ENCODE peak calls at places on chromosome 22, in nine cellular contexts. B is astrocyte; W is cardiac muscle cell; P is CD8-positive, alpha-beta T cell; Q is iPS DF 6.9; Z is ovary; J is prostate gland; G is Panc1; U is right atrium auricular region. N is an unnamed sample.

GRCh38 chr22:45418056-45418769 is 4.7 kb downstream of the RIBC2 start:
- DNase-seq in B (no peak), W (no peak), P (no peak), Q (no peak), Z (no peak), J (no peak), G (no peak), U (no peak), N (no peak)

GRCh38 chr22:49243965-49244364 is 583.7 kb downstream of the BRD1 start:
- DNase-seq in B (no peak), W (no peak), P (no peak), Q (no peak), Z (no peak), J (peak; percentile 2), G (no peak), U (peak; percentile 28), N (no peak)

GRCh38 chr22:46439111-46439510 is 98.3 kb downstream of the CELSR1 start:
- DNase-seq in B (no peak), W (no peak), P (no peak), Q (no peak), Z (no peak), J (no peak), G (no peak), U (no peak), N (no peak)

GRCh38 chr22:50293441-50294318 is 13.8 kb downstream of the PLXNB2 start:
- DNase-seq in B (peak; percentile 64), W (peak; percentile 87), P (no peak), Q (no peak), Z (peak; percentile 75), J (peak; percentile 71), G (no peak), U (no peak), N (peak; percentile 86)

GRCh38 chr22:22408731-22409696 is 99.5 kb downstream of the ZNF280B start:
- DNase-seq in B (no peak), W (no peak), P (no peak), Q (peak; percentile 9), Z (no peak), J (no peak), G (no peak), U (peak; percentile 53), N (no peak)

GRCh38 chr22:42468841-42469240 is 36.6 kb upstream of the NFAM1 start:
- DNase-seq in B (no peak), W (no peak), P (no peak), Q (no peak), Z (no peak), J (no peak), G (no peak), U (no peak), N (no peak)

GRCh38 chr22:46508391-46508999 is 28.9 kb downstream of the CELSR1 start:
- DNase-seq in B (no peak), W (no peak), P (no peak), Q (no peak), Z (no peak), J (no peak), G (no peak), U (no peak), N (no peak)

GRCh38 chr22:50563410-50564160 is 866 bp upstream of the SYCE3 start:
- DNase-seq in B (no peak), W (peak; percentile 62), P (no peak), Q (no peak), Z (no peak), J (no peak), G (no peak), U (no peak), N (peak; percentile 62)

GRCh38 chr22:20550057-20550817 is 42.8 kb downstream of the MED15 start:
- DNase-seq in B (no peak), W (no peak), P (no peak), Q (no peak), Z (no peak), J (no peak), G (no peak), U (no peak), N (no peak)

GRCh38 chr22:17845340-17845739 is 71.1 kb upstream of the BID start:
- DNase-seq in B (no peak), W (no peak), P (no peak), Q (no peak), Z (no peak), J (no peak), G (no peak), U (no peak), N (no peak)

GRCh38 chr22:49300241-49300640 is 527.4 kb downstream of the BRD1 start:
- DNase-seq in B (no peak), W (no peak), P (no peak), Q (no peak), Z (no peak), J (no peak), G (no peak), U (peak; percentile 23), N (no peak)

DNA sequence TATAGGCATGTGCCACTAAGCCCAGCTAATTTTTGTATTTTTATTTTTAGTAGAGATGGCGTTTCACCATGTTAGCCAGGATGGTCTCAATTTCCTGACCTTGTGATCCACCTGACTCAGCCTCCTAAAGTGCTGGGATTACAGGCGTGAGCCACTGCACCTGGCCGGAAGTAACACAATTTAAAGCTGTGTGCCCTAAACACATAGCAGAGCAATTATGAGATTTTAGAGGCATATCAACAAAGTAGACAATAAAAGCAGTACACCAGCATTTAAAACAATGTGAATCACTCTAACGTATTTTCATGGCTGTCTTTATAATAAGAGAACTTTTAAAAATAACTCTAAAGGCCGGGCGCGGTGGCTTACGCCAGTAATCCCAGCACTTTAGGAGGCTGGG is 42.4 kb downstream of the PRR14L start:
- DNase-seq in B (no peak), W (no peak), P (no peak), Q (no peak), Z (no peak), J (no peak), G (no peak), U (no peak), N (no peak)
- H3K36me3 ChIP-seq in B (peaks cover 24% of the 10 kb centered on the region), W (peaks cover 23% of the 10 kb centered on the region), P (peaks cover 15% of the 10 kb centered on the region), Q (peaks cover 14% of the 10 kb centered on the region), Z (no peaks in the 10 kb centered on the region), J (no peaks in the 10 kb centered on the region), G (peaks cover 10% of the 10 kb centered on the region), U (peaks cover 43% of the 10 kb centered on the region), N (no peaks in the 10 kb centered on the region)

GRCh38 chr22:30930228-30930627 is 38.3 kb downstream of the MORC2 start:
- DNase-seq in B (no peak), W (no peak), P (no peak), Q (no peak), Z (no peak), J (no peak), G (no peak), U (no peak), N (no peak)
- H3K36me3 ChIP-seq in B (peaks cover 57% of the 10 kb centered on the region), W (peaks cover 63% of the 10 kb centered on the region), P (peaks cover 86% of the 10 kb centered on the region), Q (peaks cover 76% of the 10 kb centered on the region), Z (no peaks in the 10 kb centered on the region), J (peaks cover 37% of the 10 kb centered on the region), G (peaks cover 9% of the 10 kb centered on the region), U (peaks cover 86% of the 10 kb centered on the region), N (peaks cover 18% of the 10 kb centered on the region)

GRCh38 chr22:30574095-30574981 is at the start of gene GAL3ST1:
- DNase-seq in B (no peak), W (peak; percentile 53), P (no peak), Q (no peak), Z (no peak), J (no peak), G (no peak), U (no peak), N (peak; percentile 79)

GRCh38 chr22:30578481-30578880 is 4.0 kb upstream of the GAL3ST1 start:
- DNase-seq in B (no peak), W (no peak), P (no peak), Q (no peak), Z (no peak), J (no peak), G (no peak), U (no peak), N (no peak)

GRCh38 chr22:30575011-30575671 is 676 bp upstream of the GAL3ST1 start:
- DNase-seq in B (peak; percentile 74), W (no peak), P (no peak), Q (no peak), Z (no peak), J (no peak), G (no peak), U (peak; percentile 60), N (no peak)

GRCh38 chr22:30573594-30574094 is 821 bp downstream of the GAL3ST1 start:
- DNase-seq in B (no peak), W (no peak), P (no peak), Q (no peak), Z (no peak), J (no peak), G (no peak), U (no peak), N (peak; percentile 75)

GRCh38 chr22:30575859-30576258 is 1.4 kb upstream of the GAL3ST1 start:
- DNase-seq in B (no peak), W (no peak), P (no peak), Q (no peak), Z (no peak), J (no peak), G (no peak), U (no peak), N (peak; percentile 49)
- H3K36me3 ChIP-seq in B (peaks cover 27% of the 10 kb centered on the region), W (peaks cover 37% of the 10 kb centered on the region), P (peaks cover 40% of the 10 kb centered on the region), Q (peaks cover 49% of the 10 kb centered on the region), Z (peaks cover 3% of the 10 kb centered on the region), J (peaks cover 36% of the 10 kb centered on the region), G (peaks cover 2% of the 10 kb centered on the region), U (peaks cover 52% of the 10 kb centered on the region), N (peaks cover 10% of the 10 kb centered on the region)

GRCh38 chr22:24165673-24166072 is 15.6 kb upstream of the SUSD2 start:
- DNase-seq in B (peak; percentile 16), W (no peak), P (no peak), Q (no peak), Z (no peak), J (no peak), G (no peak), U (no peak), N (no peak)
- H3K36me3 ChIP-seq in B (peaks cover 5% of the 10 kb centered on the region), W (peaks cover 18% of the 10 kb centered on the region), P (peaks cover 74% of the 10 kb centered on the region), Q (peaks cover 4% of the 10 kb centered on the region), Z (no peaks in the 10 kb centered on the region), J (peaks cover 8% of the 10 kb centered on the region), G (no peaks in the 10 kb centered on the region), U (peaks cover 39% of the 10 kb centered on the region), N (no peaks in the 10 kb centered on the region)

N was measured in mucosa of descending colon.